ENCODE peak calls at places on chromosomes 13 and 19, in five cellular contexts. V is ovary, B is SK-N-SH, X is cardiac muscle cell, E is colonic mucosa. Y is an unnamed sample.

GRCh38 chr19:45767881-45768643 is 990 bp downstream of the SIX5 start:
- DNase-seq in X (peak; percentile 77), B (peak; percentile 67), V (peak; percentile 78), E (peak; percentile 67), Y (no peak)

GRCh38 chr13:113616991-113617749 is 32.6 kb downstream of the TFDP1 start:
- DNase-seq in B (no peak), E (no peak), V (no peak), X (peak; percentile 75), Y (no peak)

GRCh38 chr19:3504723-3505122 is 1.4 kb upstream of the FZR1 start:
- DNase-seq in X (peak; percentile 39), V (no peak), B (no peak), E (no peak), Y (no peak)

GRCh38 chr13:109394311-109394988 is 391.9 kb downstream of the IRS2 start:
- DNase-seq in B (no peak), X (no peak), V (no peak), E (no peak), Y (no peak)

GRCh38 chr13:110872768-110873638 is 41.9 kb downstream of the ANKRD10 start:
- DNase-seq in E (no peak), B (no peak), X (no peak), V (no peak), Y (no peak)

GRCh38 chr19:4057913-4058695 is 8.6 kb downstream of the ZBTB7A start:
- DNase-seq in X (peak; percentile 89), B (no peak), V (peak; percentile 93), E (peak; percentile 84), Y (peak; percentile 48)

GRCh38 chr19:7968796-7969559 is 25.5 kb upstream of the TIMM44 start:
- DNase-seq in E (no peak), V (no peak), X (no peak), B (no peak), Y (no peak)

GRCh38 chr13:111668451-111668850 is 348.0 kb downstream of the TEX29 start:
- DNase-seq in X (no peak), V (no peak), E (no peak), B (no peak), Y (no peak)

GRCh38 chr19:35005256-35005977 is 5.3 kb downstream of the GRAMD1A start:
- DNase-seq in X (no peak), E (no peak), B (no peak), V (no peak), Y (no peak)

GRCh38 chr13:98706446-98707110 is 45.9 kb downstream of the SLC15A1 start:
- DNase-seq in E (no peak), V (no peak), X (peak; percentile 20), B (no peak), Y (no peak)

GRCh38 chr13:43905435-43906031 is 25.8 kb downstream of the LACC1 start:
- DNase-seq in B (peak; percentile 63), V (peak; percentile 44), E (peak; percentile 44), X (peak; percentile 79), Y (peak; percentile 48)

GRCh38 chr13:28679628-28680027 is 20.7 kb downstream of the POMP start:
- DNase-seq in B (no peak), V (no peak), X (peak; percentile 35), E (no peak), Y (no peak)

GRCh38 chr19:898663-899062 is 5.4 kb downstream of the RNU6-9 start:
- DNase-seq in X (no peak), V (no peak), B (peak; percentile 52), E (no peak), Y (no peak)

GRCh38 chr19:18539372-18539771 is 4.0 kb downstream of the FKBP8 start:
- DNase-seq in V (no peak), B (no peak), X (no peak), E (no peak), Y (no peak)

GRCh38 chr19:3443840-3444694 is 36.3 kb downstream of the SMIM24 start:
- DNase-seq in V (no peak), X (peak; percentile 52), B (peak; percentile 76), E (no peak), Y (no peak)

GRCh38 chr19:15869873-15870272 is 28.0 kb downstream of the CYP4F2 start:
- DNase-seq in V (no peak), E (no peak), X (no peak), B (no peak), Y (no peak)

GRCh38 chr19:15864824-15865223 is 33.0 kb downstream of the CYP4F2 start:
- DNase-seq in B (no peak), E (no peak), X (no peak), V (no peak), Y (no peak)

GRCh38 chr19:15866646-15867045 is 31.2 kb downstream of the CYP4F2 start:
- DNase-seq in X (no peak), V (no peak), B (no peak), E (no peak), Y (no peak)

GRCh38 chr19:15871570-15871969 is 26.3 kb downstream of the CYP4F2 start:
- DNase-seq in E (no peak), X (no peak), B (no peak), V (no peak), Y (no peak)

DNA sequence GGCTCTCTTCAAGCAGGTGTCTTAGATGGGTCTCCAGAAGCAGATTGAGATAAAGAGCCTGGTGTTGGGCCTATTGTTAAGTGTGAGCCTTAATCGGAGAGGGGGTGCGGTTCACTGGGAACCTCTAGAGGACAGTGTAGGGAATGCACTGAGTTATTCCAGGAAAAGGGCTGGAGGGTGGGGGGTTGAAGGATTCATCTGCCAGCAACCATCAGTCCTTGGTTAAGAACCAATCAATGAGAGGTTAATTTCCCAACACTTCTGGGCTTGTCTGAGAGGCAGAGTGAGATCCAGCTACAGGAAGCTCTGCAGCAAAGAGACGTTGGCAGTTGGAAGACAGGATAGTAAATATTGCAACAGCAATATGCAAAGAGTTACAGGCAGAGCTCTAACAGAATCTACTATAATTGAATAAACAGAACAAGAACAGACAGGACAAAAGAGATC is 28.7 kb downstream of the CYP4F2 start:
- DNase-seq in E (peak; percentile 42), X (peak; percentile 48), B (peak; percentile 66), V (no peak), Y (no peak)
- H3K9me3 ChIP-seq in E (no peaks in the 10 kb centered on the region), X (no peaks in the 10 kb centered on the region), B (no peaks in the 10 kb centered on the region), V (no peaks in the 10 kb centered on the region), Y (peaks cover 5% of the 10 kb centered on the region)

DNA sequence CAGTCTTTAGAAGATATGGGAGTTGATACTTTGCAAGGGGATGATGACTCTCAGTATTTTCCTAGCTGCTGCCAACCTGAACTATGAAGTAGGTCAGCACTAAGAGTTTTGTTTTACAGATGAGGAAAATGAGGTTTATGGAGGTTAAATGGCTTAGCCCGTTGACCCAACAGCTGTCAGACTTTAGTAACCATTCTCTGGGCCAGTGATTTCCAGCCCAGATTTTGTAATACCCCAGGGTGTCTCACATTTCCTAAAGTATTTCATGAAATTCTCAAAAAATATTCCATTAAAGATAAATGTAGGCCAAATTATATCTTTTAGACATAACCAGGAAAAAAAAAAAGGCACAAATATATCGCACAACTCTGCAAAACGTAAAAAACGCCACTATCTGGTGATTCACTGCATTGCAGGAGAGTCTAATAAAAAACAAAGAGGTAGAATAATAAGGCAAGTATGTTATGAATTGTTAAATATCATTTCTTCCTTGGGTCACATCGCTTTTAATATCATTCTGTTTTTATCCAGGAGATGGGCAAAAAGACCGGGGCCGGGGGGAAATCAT is 112.5 kb downstream of the DACH1 start:
- DNase-seq in V (no peak), X (no peak), E (no peak), B (no peak), Y (no peak)
- TF ChIP-seq CTCF in V (no peak), X (no peak), E (no peak), B (peak; percentile 29), Y (no peak)

GRCh38 chr19:54095136-54095858 is 5.3 kb downstream of the OSCAR start:
- DNase-seq in E (no peak), B (no peak), V (no peak), X (no peak), Y (no peak)

GRCh38 chr19:54094601-54095000 is 6.0 kb downstream of the OSCAR start:
- DNase-seq in X (no peak), B (no peak), V (no peak), E (no peak), Y (no peak)

GRCh38 chr19:54102421-54103169 is at the start of gene NDUFA3:
- DNase-seq in E (peak; percentile 97), V (peak; percentile 97), B (peak; percentile 100), X (peak; percentile 99), Y (peak; percentile 97)

GRCh38 chr19:54100560-54100959 is at the start of gene OSCAR:
- DNase-seq in B (no peak), E (no peak), V (no peak), X (peak; percentile 10), Y (no peak)

DNA sequence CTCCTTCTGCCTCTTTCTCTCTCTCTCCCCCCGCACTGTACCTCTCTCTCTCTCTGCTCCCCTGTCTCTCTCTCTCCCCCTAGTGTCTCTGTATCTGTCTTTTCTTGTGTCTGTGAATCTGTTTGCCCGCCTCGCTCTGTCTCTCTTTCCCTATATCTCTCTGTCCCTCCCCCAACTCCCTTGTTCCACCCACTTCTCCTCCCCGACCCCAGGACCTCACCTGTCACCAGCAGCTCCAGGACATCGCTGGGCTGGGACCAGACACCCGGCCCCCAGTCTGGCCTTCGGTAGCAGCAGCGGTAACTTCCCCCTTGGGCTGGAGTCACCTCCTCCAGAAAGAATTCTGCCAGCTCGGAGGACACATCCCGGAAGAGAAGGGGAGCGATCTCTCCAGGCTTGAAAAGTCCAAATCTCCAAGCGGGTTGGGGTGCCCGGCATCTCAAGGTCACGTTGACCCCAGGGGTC is 3.9 kb downstream of the OSCAR start:
- DNase-seq in X (peak; percentile 60), E (no peak), B (no peak), V (no peak), Y (no peak)
- H3K4me3 ChIP-seq in X (no peak overlapping the region), E (peak overlapping the region; percentile 10), B (no peak overlapping the region), V (peak overlapping the region; percentile 9), Y (peak overlapping the region; percentile 49)

GRCh38 chr13:95957331-95957730 is 95.9 kb downstream of the UGGT2 start:
- DNase-seq in B (no peak), V (no peak), X (no peak), E (no peak), Y (no peak)
- H3K9me3 ChIP-seq in B (peaks cover 4% of the 10 kb centered on the region), V (no peaks in the 10 kb centered on the region), X (no peaks in the 10 kb centered on the region), E (no peaks in the 10 kb centered on the region), Y (peaks cover 7% of the 10 kb centered on the region)

DNA sequence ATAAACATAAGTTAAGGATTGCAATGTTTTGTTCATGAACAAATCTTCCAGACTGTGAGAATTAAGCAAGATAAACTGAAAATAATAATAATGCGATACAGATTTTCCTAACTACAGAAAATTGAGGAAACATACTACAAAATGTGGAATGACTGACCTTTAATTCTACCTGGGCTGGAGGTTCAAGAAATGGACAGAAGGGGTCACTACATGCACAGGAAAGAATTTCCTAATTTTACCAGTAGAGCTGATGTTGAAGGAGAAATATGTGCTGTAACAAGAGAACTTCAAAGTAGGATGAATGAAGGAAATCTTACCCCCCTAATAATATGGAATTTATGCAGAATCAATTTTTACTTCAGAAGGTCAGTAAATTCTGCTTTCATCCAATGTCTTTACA is 62.3 kb downstream of the ZNF627 start:
- DNase-seq in B (peak; percentile 51), E (no peak), V (no peak), X (peak; percentile 10), Y (no peak)
- TF ChIP-seq CTCF in B (peak; percentile 45), E (no peak), V (no peak), X (peak; percentile 24), Y (peak; percentile 36)

DNA sequence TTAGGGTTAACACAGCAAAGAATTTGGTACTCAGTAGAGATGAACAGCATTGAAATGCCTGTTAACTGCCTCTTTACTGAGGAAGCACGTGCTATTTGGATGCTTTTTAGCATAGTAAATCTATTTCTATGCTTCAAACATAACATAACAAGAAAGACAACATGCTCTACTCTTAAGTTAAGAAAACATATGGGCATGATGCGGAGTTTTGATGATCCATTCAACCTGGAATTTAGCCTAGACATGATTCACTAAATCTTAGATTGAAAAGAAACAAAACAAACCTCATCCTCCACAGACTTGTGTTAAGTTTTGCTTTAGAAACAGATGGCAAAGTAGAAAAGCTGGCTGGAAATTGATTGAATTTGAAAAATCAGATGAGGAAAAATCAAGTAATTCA is 593.8 kb downstream of the OLFM4 start:
- DNase-seq in V (no peak), X (no peak), B (no peak), E (no peak), Y (no peak)
- H3K4me3 ChIP-seq in V (no peak overlapping the region), X (no peak overlapping the region), B (no peak overlapping the region), E (no peak overlapping the region), Y (no peak overlapping the region)